ENCODE peak calls at places on chromosomes 7 and 10, in five cellular contexts. R is activated naive CD4-positive, alpha-beta T cell treated with anti-CD3 and anti-CD28 coated beads, Interleukin-2, amount 10 ng/mL, durations not matched to agents 7 days and 5 days; L is stimulated activated CD8-positive, alpha-beta memory T cell treated with anti-CD3 and anti-CD28 coated beads, Interleukin-2, amount 100 ng/mL, for 48 hours; T is stimulated activated CD4-positive, alpha-beta T cell treated with anti-CD3 and anti-CD28 coated beads, Interleukin-1b, Interleukin-23, amount 100 ng/mL, for 48 hours; Q is GM04503. Y is an unnamed sample.

GRCh38 chr7:138752568-138753518 is 45.0 kb upstream of the TMEM213 start:
- DNase-seq in R (peak; percentile 97), L (peak; percentile 76), T (peak; percentile 96), Q (no peak), Y (no peak)

GRCh38 chr7:81111358-81111757 is 192.5 kb upstream of the SEMA3C start:
- DNase-seq in R (no peak), L (no peak), T (no peak), Q (peak; percentile 80), Y (no peak)

GRCh38 chr10:76403876-76404275 is 972.5 kb downstream of the LRMDA start:
- DNase-seq in R (no peak), L (no peak), T (no peak), Q (peak; percentile 44), Y (no peak)

GRCh38 chr7:80918406-80918805 is 445 bp downstream of the SEMA3C start:
- DNase-seq in R (no peak), L (no peak), T (no peak), Q (no peak), Y (no peak)

GRCh38 chr7:130160023-130160422 is 45.2 kb downstream of the TMEM209 start:
- DNase-seq in R (no peak), L (no peak), T (no peak), Q (no peak), Y (no peak)

GRCh38 chr7:85150624-85151023 is 36.2 kb downstream of the SEMA3D start:
- DNase-seq in R (no peak), L (no peak), T (no peak), Q (no peak), Y (no peak)

GRCh38 chr7:116727432-116728009 is 55.5 kb downstream of the MET start:
- DNase-seq in R (no peak), L (no peak), T (no peak), Q (no peak), Y (no peak)

GRCh38 chr7:80520199-80520598 is 8.3 kb upstream of the GNAT3 start:
- DNase-seq in R (no peak), L (no peak), T (no peak), Q (no peak), Y (no peak)

GRCh38 chr7:28298870-28299484 is 113.3 kb upstream of the CREB5 start:
- DNase-seq in R (no peak), L (no peak), T (no peak), Q (no peak), Y (peak; percentile 49)

GRCh38 chr10:71092812-71093391 is 119.5 kb upstream of the UNC5B start:
- DNase-seq in R (no peak), L (no peak), T (no peak), Q (no peak), Y (no peak)

GRCh38 chr10:132502544-132503300 is 34.9 kb upstream of the INPP5A start:
- DNase-seq in R (no peak), L (no peak), T (no peak), Q (no peak), Y (no peak)

GRCh38 chr7:92639213-92639896 is 49.2 kb upstream of the FAM133B start:
- DNase-seq in R (peak; percentile 41), L (no peak), T (no peak), Q (no peak), Y (no peak)